ENCODE peak calls at places on chromosome 18, in five cellular contexts. One of them, this sample, is unnamed.

GRCh38 chr18:28063181-28063790 is 113.6 kb downstream of the CDH2 start:
- DNase-seq in mucosa of descending colon: no peak
- DNase-seq in BE2C: no peak
- DNase-seq in fibroblast of mammary gland: peak
- DNase-seq in stomach: no peak
- DNase-seq in this sample: peak

GRCh38 chr18:53458944-53459580 is 765.4 kb downstream of the MBD2 start:
- DNase-seq in mucosa of descending colon: no peak
- DNase-seq in BE2C: no peak
- DNase-seq in fibroblast of mammary gland: peak
- DNase-seq in stomach: no peak
- DNase-seq in this sample: peak

GRCh38 chr18:79924814-79925655 is 26.4 kb downstream of the SLC66A2 start:
- DNase-seq in mucosa of descending colon: peak
- DNase-seq in BE2C: no peak
- DNase-seq in fibroblast of mammary gland: no peak
- DNase-seq in stomach: peak
- DNase-seq in this sample: peak

GRCh38 chr18:10060469-10060782 is 146.6 kb downstream of the VAPA start:
- DNase-seq in mucosa of descending colon: no peak
- DNase-seq in BE2C: no peak
- DNase-seq in fibroblast of mammary gland: no peak
- DNase-seq in stomach: no peak
- DNase-seq in this sample: no peak

GRCh38 chr18:74540689-74541421 is 6.6 kb downstream of the CNDP1 start:
- DNase-seq in mucosa of descending colon: no peak
- DNase-seq in BE2C: no peak
- DNase-seq in fibroblast of mammary gland: no peak
- DNase-seq in stomach: peak
- DNase-seq in this sample: peak

GRCh38 chr18:26488417-26489009 is 59.8 kb downstream of the KCTD1 start:
- DNase-seq in mucosa of descending colon: no peak
- DNase-seq in BE2C: no peak
- DNase-seq in fibroblast of mammary gland: no peak
- DNase-seq in stomach: no peak
- DNase-seq in this sample: no peak

GRCh38 chr18:11066038-11066437 is 83.3 kb downstream of the PIEZO2 start:
- DNase-seq in mucosa of descending colon: no peak
- DNase-seq in BE2C: no peak
- DNase-seq in fibroblast of mammary gland: no peak
- DNase-seq in stomach: no peak
- DNase-seq in this sample: no peak

GRCh38 chr18:60053747-60054304 is 154.0 kb downstream of the PMAIP1 start:
- DNase-seq in mucosa of descending colon: no peak
- DNase-seq in BE2C: peak
- DNase-seq in fibroblast of mammary gland: peak
- DNase-seq in stomach: no peak
- DNase-seq in this sample: peak

GRCh38 chr18:12741351-12741750 is 38.5 kb downstream of the PSMG2 start:
- DNase-seq in mucosa of descending colon: no peak
- DNase-seq in BE2C: peak
- DNase-seq in fibroblast of mammary gland: peak
- DNase-seq in stomach: no peak
- DNase-seq in this sample: peak

GRCh38 chr18:42028232-42028832 is 73.3 kb downstream of the PIK3C3 start:
- DNase-seq in mucosa of descending colon: no peak
- DNase-seq in BE2C: peak
- DNase-seq in fibroblast of mammary gland: peak
- DNase-seq in stomach: no peak
- DNase-seq in this sample: peak

GRCh38 chr18:62957885-62958472 is 242.6 kb downstream of the PHLPP1 start:
- DNase-seq in mucosa of descending colon: no peak
- DNase-seq in BE2C: peak
- DNase-seq in fibroblast of mammary gland: peak
- DNase-seq in stomach: peak
- DNase-seq in this sample: peak

GRCh38 chr18:59551902-59552635 is 145.2 kb downstream of the CCBE1 start:
- DNase-seq in mucosa of descending colon: no peak
- DNase-seq in BE2C: no peak
- DNase-seq in fibroblast of mammary gland: no peak
- DNase-seq in stomach: no peak
- DNase-seq in this sample: no peak

GRCh38 chr18:55415258-55415871 is 172.6 kb downstream of the TCF4 start:
- DNase-seq in mucosa of descending colon: peak
- DNase-seq in BE2C: peak
- DNase-seq in fibroblast of mammary gland: peak
- DNase-seq in stomach: peak
- DNase-seq in this sample: peak

GRCh38 chr18:13451661-13452447 is 233.3 kb downstream of the LDLRAD4 start:
- DNase-seq in mucosa of descending colon: no peak
- DNase-seq in BE2C: no peak
- DNase-seq in fibroblast of mammary gland: no peak
- DNase-seq in stomach: peak
- DNase-seq in this sample: no peak

GRCh38 chr18:49757513-49758262 is 55.6 kb downstream of the ACAA2 start:
- DNase-seq in mucosa of descending colon: peak
- DNase-seq in BE2C: peak
- DNase-seq in fibroblast of mammary gland: no peak
- DNase-seq in stomach: no peak
- DNase-seq in this sample: no peak

GRCh38 chr18:48296581-48296980 is 112.6 kb downstream of the ZBTB7C start:
- DNase-seq in mucosa of descending colon: no peak
- DNase-seq in BE2C: no peak
- DNase-seq in fibroblast of mammary gland: no peak
- DNase-seq in stomach: no peak
- DNase-seq in this sample: no peak

GRCh38 chr18:57210101-57210661 is 63.3 kb downstream of the BOD1L2 start:
- DNase-seq in mucosa of descending colon: peak
- DNase-seq in BE2C: peak
- DNase-seq in fibroblast of mammary gland: peak
- DNase-seq in stomach: peak
- DNase-seq in this sample: peak

GRCh38 chr18:77061291-77061945 is 71.2 kb downstream of the MBP start:
- DNase-seq in mucosa of descending colon: no peak
- DNase-seq in BE2C: no peak
- DNase-seq in fibroblast of mammary gland: no peak
- DNase-seq in stomach: no peak
- DNase-seq in this sample: peak
- H3K4me3 ChIP-seq in mucosa of descending colon: no peak
- H3K4me3 ChIP-seq in BE2C: no peak
- H3K4me3 ChIP-seq in fibroblast of mammary gland: no peak
- H3K4me3 ChIP-seq in stomach: no peak
- H3K4me3 ChIP-seq in this sample: no peak

DNA sequence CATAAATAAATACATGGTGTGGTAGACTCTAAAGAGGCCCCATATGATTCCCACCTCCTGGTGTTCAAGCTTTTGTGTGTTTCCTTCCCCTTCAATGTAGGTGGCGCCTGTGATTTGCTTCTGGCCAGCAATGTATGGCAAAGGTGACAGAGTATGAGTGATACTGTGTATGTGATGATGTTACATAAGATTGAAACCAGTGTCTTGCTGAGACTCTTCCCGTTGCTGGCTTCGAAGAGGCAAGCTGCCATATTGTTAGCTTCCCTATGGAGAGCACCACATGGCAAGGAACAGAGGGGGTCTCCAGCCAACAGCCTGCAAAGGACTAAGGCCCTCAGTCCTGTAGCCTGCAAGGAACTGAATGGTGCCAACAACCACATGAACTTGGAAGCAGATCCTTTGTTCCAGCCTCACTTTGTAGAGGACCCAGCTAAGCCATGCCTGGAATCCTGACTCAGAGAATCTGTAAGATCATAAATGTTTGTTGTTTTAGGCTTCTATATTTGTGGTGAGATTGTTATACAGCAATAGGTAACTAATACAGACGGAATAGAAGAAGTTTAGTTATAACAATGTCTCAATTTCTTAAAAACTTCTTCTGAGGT is 1.7 kb upstream of the SMAD4 start:
- DNase-seq in mucosa of descending colon: no peak
- DNase-seq in BE2C: no peak
- DNase-seq in fibroblast of mammary gland: peak
- DNase-seq in stomach: no peak
- DNase-seq in this sample: peak
- TF ChIP-seq CTCF in mucosa of descending colon: no peak
- TF ChIP-seq CTCF in BE2C: no peak
- TF ChIP-seq CTCF in fibroblast of mammary gland: peak
- TF ChIP-seq CTCF in stomach: no peak
- TF ChIP-seq CTCF in this sample: no peak

DNA sequence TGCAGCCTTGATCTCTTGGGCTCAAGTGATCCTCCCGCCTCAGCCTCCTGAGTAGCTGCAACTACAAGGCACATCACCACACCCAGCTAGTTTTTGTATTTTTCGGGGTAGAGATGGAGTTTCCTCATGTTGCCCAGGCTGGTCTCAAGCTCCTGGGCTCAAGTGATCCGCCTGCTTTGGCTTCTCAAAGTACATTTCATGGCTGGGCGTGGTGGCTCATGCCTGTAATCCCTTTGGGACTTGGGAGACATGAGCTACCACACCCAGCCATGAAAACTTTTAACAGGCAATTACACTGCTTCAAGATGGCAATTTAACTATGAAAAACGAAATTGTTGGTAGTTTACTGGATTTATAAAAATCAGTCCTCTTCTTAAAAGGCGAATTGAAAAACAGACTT is 69.7 kb downstream of the MEP1B start:
- DNase-seq in mucosa of descending colon: peak
- DNase-seq in BE2C: no peak
- DNase-seq in fibroblast of mammary gland: no peak
- DNase-seq in stomach: no peak
- DNase-seq in this sample: no peak
- H3K4me3 ChIP-seq in mucosa of descending colon: no peak
- H3K4me3 ChIP-seq in BE2C: no peak
- H3K4me3 ChIP-seq in fibroblast of mammary gland: no peak
- H3K4me3 ChIP-seq in stomach: no peak
- H3K4me3 ChIP-seq in this sample: no peak

GRCh38 chr18:76475450-76476203 is 19.4 kb downstream of the ZNF516 start:
- DNase-seq in mucosa of descending colon: no peak
- DNase-seq in BE2C: peak
- DNase-seq in fibroblast of mammary gland: no peak
- DNase-seq in stomach: no peak
- DNase-seq in this sample: no peak
- TF ChIP-seq CTCF in mucosa of descending colon: no peak
- TF ChIP-seq CTCF in BE2C: peak
- TF ChIP-seq CTCF in fibroblast of mammary gland: peak
- TF ChIP-seq CTCF in stomach: no peak
- TF ChIP-seq CTCF in this sample: no peak

GRCh38 chr18:1995041-1995612 is 576.2 kb downstream of the METTL4 start:
- DNase-seq in mucosa of descending colon: no peak
- DNase-seq in BE2C: no peak
- DNase-seq in fibroblast of mammary gland: no peak
- DNase-seq in stomach: no peak
- DNase-seq in this sample: no peak
- H3K4me3 ChIP-seq in mucosa of descending colon: no peak
- H3K4me3 ChIP-seq in BE2C: no peak
- H3K4me3 ChIP-seq in fibroblast of mammary gland: no peak
- H3K4me3 ChIP-seq in stomach: no peak
- H3K4me3 ChIP-seq in this sample: no peak

GRCh38 chr18:37210781-37211180 is 354.8 kb downstream of the CELF4 start:
- DNase-seq in mucosa of descending colon: no peak
- DNase-seq in BE2C: no peak
- DNase-seq in fibroblast of mammary gland: no peak
- DNase-seq in stomach: no peak
- DNase-seq in this sample: no peak

GRCh38 chr18:37207343-37207742 is 358.3 kb downstream of the CELF4 start:
- DNase-seq in mucosa of descending colon: no peak
- DNase-seq in BE2C: no peak
- DNase-seq in fibroblast of mammary gland: no peak
- DNase-seq in stomach: no peak
- DNase-seq in this sample: no peak
- TF ChIP-seq CTCF in mucosa of descending colon: no peak
- TF ChIP-seq CTCF in BE2C: no peak
- TF ChIP-seq CTCF in fibroblast of mammary gland: no peak
- TF ChIP-seq CTCF in stomach: no peak
- TF ChIP-seq CTCF in this sample: no peak

This sample was measured in choroid plexus epithelial cell.